ENCODE peak calls at places on chromosome 1, in four cellular contexts. One of them, this sample, is unnamed.

GRCh38 chr1:15991427-15992186 is 12.4 kb upstream of the SRARP start:
- DNase-seq in GM10248: no peak
- DNase-seq in activated CD8-positive, alpha-beta T cell treated with anti-CD3 and anti-CD28 coated beads, Interleukin-2, amount 10 ng/mL, durations not matched to agents 7 days and 5 days: no peak
- DNase-seq in occipital lobe: no peak
- DNase-seq in this sample: no peak

GRCh38 chr1:109371271-109371739 is 26.4 kb downstream of the SORT1 start:
- DNase-seq in activated CD8-positive, alpha-beta T cell treated with anti-CD3 and anti-CD28 coated beads, Interleukin-2, amount 10 ng/mL, durations not matched to agents 7 days and 5 days: no peak
- DNase-seq in GM10248: no peak
- DNase-seq in occipital lobe: no peak
- DNase-seq in this sample: peak; percentile 75

GRCh38 chr1:218439541-218440295 is 94.6 kb downstream of the TGFB2 start:
- DNase-seq in occipital lobe: no peak
- DNase-seq in activated CD8-positive, alpha-beta T cell treated with anti-CD3 and anti-CD28 coated beads, Interleukin-2, amount 10 ng/mL, durations not matched to agents 7 days and 5 days: no peak
- DNase-seq in GM10248: no peak
- DNase-seq in this sample: peak; percentile 45

GRCh38 chr1:155086182-155086741 is 7.6 kb downstream of the EFNA3 start:
- DNase-seq in GM10248: peak; percentile 85
- DNase-seq in activated CD8-positive, alpha-beta T cell treated with anti-CD3 and anti-CD28 coated beads, Interleukin-2, amount 10 ng/mL, durations not matched to agents 7 days and 5 days: peak; percentile 89
- DNase-seq in occipital lobe: peak; percentile 35
- DNase-seq in this sample: peak; percentile 35

GRCh38 chr1:119647228-119647733 is 785 bp downstream of the ZNF697 start:
- DNase-seq in activated CD8-positive, alpha-beta T cell treated with anti-CD3 and anti-CD28 coated beads, Interleukin-2, amount 10 ng/mL, durations not matched to agents 7 days and 5 days: no peak
- DNase-seq in GM10248: no peak
- DNase-seq in occipital lobe: no peak
- DNase-seq in this sample: no peak

GRCh38 chr1:91045284-91045683 is 23.4 kb upstream of the ZNF644 start:
- DNase-seq in occipital lobe: no peak
- DNase-seq in GM10248: no peak
- DNase-seq in activated CD8-positive, alpha-beta T cell treated with anti-CD3 and anti-CD28 coated beads, Interleukin-2, amount 10 ng/mL, durations not matched to agents 7 days and 5 days: no peak
- DNase-seq in this sample: no peak

GRCh38 chr1:229253170-229253974 is 17.5 kb upstream of the RAB4A start:
- DNase-seq in activated CD8-positive, alpha-beta T cell treated with anti-CD3 and anti-CD28 coated beads, Interleukin-2, amount 10 ng/mL, durations not matched to agents 7 days and 5 days: peak; percentile 33
- DNase-seq in occipital lobe: no peak
- DNase-seq in GM10248: no peak
- DNase-seq in this sample: no peak

GRCh38 chr1:112674440-112674985 is at the start of gene MOV10:
- DNase-seq in GM10248: peak; percentile 74
- DNase-seq in occipital lobe: peak; percentile 28
- DNase-seq in activated CD8-positive, alpha-beta T cell treated with anti-CD3 and anti-CD28 coated beads, Interleukin-2, amount 10 ng/mL, durations not matched to agents 7 days and 5 days: peak; percentile 75
- DNase-seq in this sample: peak; percentile 34

GRCh38 chr1:168102482-168102881 is 34.2 kb downstream of the GPR161 start:
- DNase-seq in occipital lobe: no peak
- DNase-seq in activated CD8-positive, alpha-beta T cell treated with anti-CD3 and anti-CD28 coated beads, Interleukin-2, amount 10 ng/mL, durations not matched to agents 7 days and 5 days: no peak
- DNase-seq in GM10248: no peak
- DNase-seq in this sample: no peak

GRCh38 chr1:65791396-65791795 is 1.3 kb upstream of the PDE4B start:
- DNase-seq in activated CD8-positive, alpha-beta T cell treated with anti-CD3 and anti-CD28 coated beads, Interleukin-2, amount 10 ng/mL, durations not matched to agents 7 days and 5 days: no peak
- DNase-seq in occipital lobe: no peak
- DNase-seq in GM10248: no peak
- DNase-seq in this sample: peak; percentile 17

GRCh38 chr1:6625579-6626149 is 996 bp downstream of the THAP3 start:
- DNase-seq in activated CD8-positive, alpha-beta T cell treated with anti-CD3 and anti-CD28 coated beads, Interleukin-2, amount 10 ng/mL, durations not matched to agents 7 days and 5 days: no peak
- DNase-seq in occipital lobe: no peak
- DNase-seq in GM10248: no peak
- DNase-seq in this sample: no peak

GRCh38 chr1:24277420-24278169 is 41.6 kb upstream of the GRHL3 start:
- DNase-seq in GM10248: peak; percentile 50
- DNase-seq in occipital lobe: no peak
- DNase-seq in activated CD8-positive, alpha-beta T cell treated with anti-CD3 and anti-CD28 coated beads, Interleukin-2, amount 10 ng/mL, durations not matched to agents 7 days and 5 days: no peak
- DNase-seq in this sample: no peak

GRCh38 chr1:226863446-226863845 is 7.0 kb upstream of the PSEN2 start:
- DNase-seq in occipital lobe: no peak
- DNase-seq in GM10248: no peak
- DNase-seq in activated CD8-positive, alpha-beta T cell treated with anti-CD3 and anti-CD28 coated beads, Interleukin-2, amount 10 ng/mL, durations not matched to agents 7 days and 5 days: no peak
- DNase-seq in this sample: no peak

GRCh38 chr1:15406911-15407559 is 2.7 kb upstream of the EFHD2 start:
- DNase-seq in activated CD8-positive, alpha-beta T cell treated with anti-CD3 and anti-CD28 coated beads, Interleukin-2, amount 10 ng/mL, durations not matched to agents 7 days and 5 days: no peak
- DNase-seq in GM10248: no peak
- DNase-seq in occipital lobe: peak; percentile 54
- DNase-seq in this sample: no peak

GRCh38 chr1:163596541-163597258 is 274.9 kb downstream of the NUF2 start:
- DNase-seq in GM10248: no peak
- DNase-seq in occipital lobe: no peak
- DNase-seq in activated CD8-positive, alpha-beta T cell treated with anti-CD3 and anti-CD28 coated beads, Interleukin-2, amount 10 ng/mL, durations not matched to agents 7 days and 5 days: no peak
- DNase-seq in this sample: no peak

GRCh38 chr1:17691147-17691634 is 63.9 kb upstream of the ACTL8 start:
- DNase-seq in activated CD8-positive, alpha-beta T cell treated with anti-CD3 and anti-CD28 coated beads, Interleukin-2, amount 10 ng/mL, durations not matched to agents 7 days and 5 days: no peak
- DNase-seq in GM10248: no peak
- DNase-seq in occipital lobe: no peak
- DNase-seq in this sample: no peak

GRCh38 chr1:21069549-21069948 is 107.1 kb downstream of the EIF4G3 start:
- DNase-seq in activated CD8-positive, alpha-beta T cell treated with anti-CD3 and anti-CD28 coated beads, Interleukin-2, amount 10 ng/mL, durations not matched to agents 7 days and 5 days: no peak
- DNase-seq in GM10248: no peak
- DNase-seq in occipital lobe: no peak
- DNase-seq in this sample: no peak

This sample was measured in pons.